ENCODE peak calls at places on chromosomes 2 and 18, in nine cellular contexts. One of them, this sample, is unnamed.

GRCh38 chr2:200525066-200525465 is 941 bp upstream of the SGO2 start:
- DNase-seq in right lobe of liver: no peak
- DNase-seq in gastrocnemius medialis: no peak
- DNase-seq in transverse colon: no peak
- DNase-seq in heart left ventricle: no peak
- DNase-seq in right atrium auricular region: no peak
- DNase-seq in A549: no peak
- DNase-seq in left lung: no peak
- DNase-seq in HCT116: no peak
- DNase-seq in this sample: no peak

GRCh38 chr2:99399795-99400194 is 62.6 kb downstream of the EIF5B start:
- DNase-seq in right lobe of liver: no peak
- DNase-seq in gastrocnemius medialis: no peak
- DNase-seq in transverse colon: no peak
- DNase-seq in heart left ventricle: no peak
- DNase-seq in right atrium auricular region: no peak
- DNase-seq in A549: no peak
- DNase-seq in left lung: no peak
- DNase-seq in HCT116: no peak
- DNase-seq in this sample: no peak

GRCh38 chr2:38733300-38733971 is 17.7 kb downstream of the SRSF7 start:
- DNase-seq in right lobe of liver: peak; percentile 85
- DNase-seq in gastrocnemius medialis: no peak
- DNase-seq in transverse colon: no peak
- DNase-seq in heart left ventricle: no peak
- DNase-seq in right atrium auricular region: peak; percentile 43
- DNase-seq in A549: no peak
- DNase-seq in left lung: no peak
- DNase-seq in HCT116: no peak
- DNase-seq in this sample: no peak

GRCh38 chr2:37720533-37721218 is 49.2 kb upstream of the CDC42EP3 start:
- DNase-seq in right lobe of liver: no peak
- DNase-seq in gastrocnemius medialis: no peak
- DNase-seq in transverse colon: no peak
- DNase-seq in heart left ventricle: no peak
- DNase-seq in right atrium auricular region: no peak
- DNase-seq in A549: no peak
- DNase-seq in left lung: no peak
- DNase-seq in HCT116: no peak
- DNase-seq in this sample: no peak

GRCh38 chr18:43692291-43692690 is 415.0 kb upstream of the SYT4 start:
- DNase-seq in right lobe of liver: no peak
- DNase-seq in gastrocnemius medialis: no peak
- DNase-seq in transverse colon: no peak
- DNase-seq in heart left ventricle: no peak
- DNase-seq in right atrium auricular region: no peak
- DNase-seq in A549: no peak
- DNase-seq in left lung: no peak
- DNase-seq in HCT116: no peak
- DNase-seq in this sample: peak; percentile 54

GRCh38 chr2:8684421-8684884 is 2.6 kb downstream of the ID2 start:
- DNase-seq in right lobe of liver: peak; percentile 56
- DNase-seq in gastrocnemius medialis: no peak
- DNase-seq in transverse colon: peak; percentile 49
- DNase-seq in heart left ventricle: no peak
- DNase-seq in right atrium auricular region: no peak
- DNase-seq in A549: no peak
- DNase-seq in left lung: no peak
- DNase-seq in HCT116: peak; percentile 38
- DNase-seq in this sample: no peak

GRCh38 chr2:157185828-157186227 is 71.7 kb upstream of the GALNT5 start:
- DNase-seq in right lobe of liver: no peak
- DNase-seq in gastrocnemius medialis: no peak
- DNase-seq in transverse colon: no peak
- DNase-seq in heart left ventricle: no peak
- DNase-seq in right atrium auricular region: no peak
- DNase-seq in A549: no peak
- DNase-seq in left lung: no peak
- DNase-seq in HCT116: no peak
- DNase-seq in this sample: no peak

GRCh38 chr2:15761910-15762309 is 170.2 kb downstream of the DDX1 start:
- DNase-seq in right lobe of liver: no peak
- DNase-seq in gastrocnemius medialis: no peak
- DNase-seq in transverse colon: no peak
- DNase-seq in heart left ventricle: no peak
- DNase-seq in right atrium auricular region: no peak
- DNase-seq in A549: no peak
- DNase-seq in left lung: no peak
- DNase-seq in HCT116: no peak
- DNase-seq in this sample: no peak

GRCh38 chr18:36697905-36698304 is 130.9 kb downstream of the TPGS2 start:
- DNase-seq in right lobe of liver: no peak
- DNase-seq in gastrocnemius medialis: peak; percentile 68
- DNase-seq in transverse colon: no peak
- DNase-seq in heart left ventricle: no peak
- DNase-seq in right atrium auricular region: no peak
- DNase-seq in A549: no peak
- DNase-seq in left lung: no peak
- DNase-seq in HCT116: no peak
- DNase-seq in this sample: peak; percentile 77

GRCh38 chr2:176463527-176463926 is 194.3 kb downstream of the MTX2 start:
- DNase-seq in right lobe of liver: no peak
- DNase-seq in gastrocnemius medialis: no peak
- DNase-seq in transverse colon: no peak
- DNase-seq in heart left ventricle: no peak
- DNase-seq in right atrium auricular region: no peak
- DNase-seq in A549: no peak
- DNase-seq in left lung: no peak
- DNase-seq in HCT116: no peak
- DNase-seq in this sample: no peak

GRCh38 chr2:28662468-28663095 is 89.0 kb upstream of the PPP1CB start:
- DNase-seq in right lobe of liver: no peak
- DNase-seq in gastrocnemius medialis: no peak
- DNase-seq in transverse colon: peak; percentile 78
- DNase-seq in heart left ventricle: no peak
- DNase-seq in right atrium auricular region: peak; percentile 89
- DNase-seq in A549: no peak
- DNase-seq in left lung: no peak
- DNase-seq in HCT116: no peak
- DNase-seq in this sample: no peak

GRCh38 chr18:11512096-11513030 is 97.0 kb upstream of the SLC35G4 start:
- DNase-seq in right lobe of liver: no peak
- DNase-seq in gastrocnemius medialis: peak; percentile 41
- DNase-seq in transverse colon: no peak
- DNase-seq in heart left ventricle: no peak
- DNase-seq in right atrium auricular region: no peak
- DNase-seq in A549: peak; percentile 11
- DNase-seq in left lung: no peak
- DNase-seq in HCT116: no peak
- DNase-seq in this sample: no peak

GRCh38 chr2:218270721-218271486 is 585 bp downstream of the PNKD start:
- DNase-seq in right lobe of liver: no peak
- DNase-seq in gastrocnemius medialis: no peak
- DNase-seq in transverse colon: peak; percentile 43
- DNase-seq in heart left ventricle: no peak
- DNase-seq in right atrium auricular region: no peak
- DNase-seq in A549: no peak
- DNase-seq in left lung: no peak
- DNase-seq in HCT116: no peak
- DNase-seq in this sample: peak; percentile 46

GRCh38 chr2:152718909-152719645 is 657 bp downstream of the ARL6IP6 start:
- DNase-seq in right lobe of liver: no peak
- DNase-seq in gastrocnemius medialis: no peak
- DNase-seq in transverse colon: peak; percentile 81
- DNase-seq in heart left ventricle: no peak
- DNase-seq in right atrium auricular region: peak; percentile 60
- DNase-seq in A549: peak; percentile 25
- DNase-seq in left lung: no peak
- DNase-seq in HCT116: peak; percentile 59
- DNase-seq in this sample: peak; percentile 85

GRCh38 chr18:22609642-22610041 is 191.9 kb upstream of the CTAGE1 start:
- DNase-seq in right lobe of liver: peak; percentile 69
- DNase-seq in gastrocnemius medialis: no peak
- DNase-seq in transverse colon: peak; percentile 47
- DNase-seq in heart left ventricle: peak; percentile 73
- DNase-seq in right atrium auricular region: peak; percentile 83
- DNase-seq in A549: peak; percentile 27
- DNase-seq in left lung: no peak
- DNase-seq in HCT116: no peak
- DNase-seq in this sample: no peak

GRCh38 chr2:96508521-96509113 is 3.5 kb upstream of the NEURL3 start:
- DNase-seq in right lobe of liver: no peak
- DNase-seq in gastrocnemius medialis: no peak
- DNase-seq in transverse colon: no peak
- DNase-seq in heart left ventricle: no peak
- DNase-seq in right atrium auricular region: no peak
- DNase-seq in A549: no peak
- DNase-seq in left lung: no peak
- DNase-seq in HCT116: no peak
- DNase-seq in this sample: no peak

GRCh38 chr18:7358989-7359726 is 128.3 kb downstream of the LRRC30 start:
- DNase-seq in right lobe of liver: no peak
- DNase-seq in gastrocnemius medialis: no peak
- DNase-seq in transverse colon: no peak
- DNase-seq in heart left ventricle: peak; percentile 70
- DNase-seq in right atrium auricular region: no peak
- DNase-seq in A549: no peak
- DNase-seq in left lung: no peak
- DNase-seq in HCT116: no peak
- DNase-seq in this sample: no peak

GRCh38 chr2:142689206-142689605 is 188.3 kb upstream of the KYNU start:
- DNase-seq in right lobe of liver: no peak
- DNase-seq in gastrocnemius medialis: no peak
- DNase-seq in transverse colon: no peak
- DNase-seq in heart left ventricle: no peak
- DNase-seq in right atrium auricular region: no peak
- DNase-seq in A549: no peak
- DNase-seq in left lung: no peak
- DNase-seq in HCT116: no peak
- DNase-seq in this sample: no peak

GRCh38 chr2:150136407-150136806 is 351.1 kb downstream of the RND3 start:
- DNase-seq in right lobe of liver: no peak
- DNase-seq in gastrocnemius medialis: no peak
- DNase-seq in transverse colon: no peak
- DNase-seq in heart left ventricle: no peak
- DNase-seq in right atrium auricular region: no peak
- DNase-seq in A549: no peak
- DNase-seq in left lung: no peak
- DNase-seq in HCT116: no peak
- DNase-seq in this sample: peak; percentile 71

GRCh38 chr2:150138587-150138986 is 348.9 kb downstream of the RND3 start:
- DNase-seq in right lobe of liver: no peak
- DNase-seq in gastrocnemius medialis: no peak
- DNase-seq in transverse colon: no peak
- DNase-seq in heart left ventricle: no peak
- DNase-seq in right atrium auricular region: no peak
- DNase-seq in A549: no peak
- DNase-seq in left lung: no peak
- DNase-seq in HCT116: no peak
- DNase-seq in this sample: no peak

GRCh38 chr2:150135223-150135883 is 352.1 kb downstream of the RND3 start:
- DNase-seq in right lobe of liver: peak; percentile 66
- DNase-seq in gastrocnemius medialis: no peak
- DNase-seq in transverse colon: peak; percentile 34
- DNase-seq in heart left ventricle: no peak
- DNase-seq in right atrium auricular region: no peak
- DNase-seq in A549: no peak
- DNase-seq in left lung: no peak
- DNase-seq in HCT116: no peak
- DNase-seq in this sample: no peak

GRCh38 chr2:150136901-150137300 is 350.6 kb downstream of the RND3 start:
- DNase-seq in right lobe of liver: no peak
- DNase-seq in gastrocnemius medialis: no peak
- DNase-seq in transverse colon: no peak
- DNase-seq in heart left ventricle: no peak
- DNase-seq in right atrium auricular region: no peak
- DNase-seq in A549: no peak
- DNase-seq in left lung: no peak
- DNase-seq in HCT116: no peak
- DNase-seq in this sample: peak; percentile 99

GRCh38 chr2:150137338-150137737 is 350.1 kb downstream of the RND3 start:
- DNase-seq in right lobe of liver: no peak
- DNase-seq in gastrocnemius medialis: no peak
- DNase-seq in transverse colon: no peak
- DNase-seq in heart left ventricle: no peak
- DNase-seq in right atrium auricular region: no peak
- DNase-seq in A549: no peak
- DNase-seq in left lung: no peak
- DNase-seq in HCT116: no peak
- DNase-seq in this sample: peak; percentile 89
- H3K27ac ChIP-seq in right lobe of liver: no peak overlapping the region
- H3K27ac ChIP-seq in gastrocnemius medialis: no peak overlapping the region
- H3K27ac ChIP-seq in transverse colon: no peak overlapping the region
- H3K27ac ChIP-seq in heart left ventricle: no peak overlapping the region
- H3K27ac ChIP-seq in right atrium auricular region: no peak overlapping the region
- H3K27ac ChIP-seq in A549: peak overlapping the region; percentile 90
- H3K27ac ChIP-seq in left lung: no peak overlapping the region
- H3K27ac ChIP-seq in HCT116: no peak overlapping the region
- H3K27ac ChIP-seq in this sample: peak overlapping the region; percentile 85

DNA sequence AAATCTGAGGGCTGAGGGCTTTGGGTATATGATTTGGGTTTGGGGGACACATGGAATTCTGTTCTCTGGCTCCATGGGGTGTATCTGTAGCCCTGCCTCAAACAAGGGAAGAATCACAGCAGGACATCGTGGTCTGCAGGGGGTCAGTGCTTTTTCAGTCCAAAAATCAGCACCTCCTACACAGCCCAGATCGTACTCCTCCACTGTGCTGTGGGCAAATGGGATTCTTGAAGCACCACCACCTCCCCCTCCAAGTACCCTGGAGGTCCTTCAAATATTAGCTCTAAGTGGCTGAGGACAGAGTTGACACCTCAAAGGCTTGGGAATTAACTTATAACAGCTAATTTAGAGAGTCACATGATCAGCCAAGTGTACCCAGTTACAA is 41.5 kb downstream of the EPHA4 start:
- DNase-seq in right lobe of liver: no peak
- DNase-seq in gastrocnemius medialis: no peak
- DNase-seq in transverse colon: no peak
- DNase-seq in heart left ventricle: no peak
- DNase-seq in right atrium auricular region: no peak
- DNase-seq in A549: no peak
- DNase-seq in left lung: no peak
- DNase-seq in HCT116: no peak
- DNase-seq in this sample: no peak
- TF ChIP-seq CTCF in right lobe of liver: no peak
- TF ChIP-seq CTCF in gastrocnemius medialis: no peak
- TF ChIP-seq CTCF in transverse colon: no peak
- TF ChIP-seq CTCF in heart left ventricle: no peak
- TF ChIP-seq CTCF in right atrium auricular region: no peak
- TF ChIP-seq CTCF in A549: no peak
- TF ChIP-seq CTCF in left lung: no peak
- TF ChIP-seq CTCF in HCT116: no peak
- TF ChIP-seq CTCF in this sample: no peak

GRCh38 chr2:134839649-134840048 is 1.2 kb downstream of the ACMSD start:
- DNase-seq in right lobe of liver: no peak
- DNase-seq in gastrocnemius medialis: no peak
- DNase-seq in transverse colon: no peak
- DNase-seq in heart left ventricle: no peak
- DNase-seq in right atrium auricular region: no peak
- DNase-seq in A549: no peak
- DNase-seq in left lung: no peak
- DNase-seq in HCT116: no peak
- DNase-seq in this sample: no peak
- H3K4me1 ChIP-seq in right lobe of liver: peaks cover 33% of the 10 kb centered on the region
- H3K4me1 ChIP-seq in gastrocnemius medialis: no peaks in the 10 kb centered on the region
- H3K4me1 ChIP-seq in transverse colon: no peaks in the 10 kb centered on the region
- H3K4me1 ChIP-seq in heart left ventricle: no peaks in the 10 kb centered on the region
- H3K4me1 ChIP-seq in right atrium auricular region: no peaks in the 10 kb centered on the region
- H3K4me1 ChIP-seq in A549: peaks cover 27% of the 10 kb centered on the region
- H3K4me1 ChIP-seq in left lung: no peaks in the 10 kb centered on the region
- H3K4me1 ChIP-seq in HCT116: peaks cover 8% of the 10 kb centered on the region
- H3K4me1 ChIP-seq in this sample: peaks cover 11% of the 10 kb centered on the region

GRCh38 chr2:43073373-43073772 is 153.0 kb downstream of the ZFP36L2 start:
- DNase-seq in right lobe of liver: peak; percentile 45
- DNase-seq in gastrocnemius medialis: no peak
- DNase-seq in transverse colon: peak; percentile 11
- DNase-seq in heart left ventricle: no peak
- DNase-seq in right atrium auricular region: peak; percentile 83
- DNase-seq in A549: no peak
- DNase-seq in left lung: no peak
- DNase-seq in HCT116: no peak
- DNase-seq in this sample: peak; percentile 98
- H3K27ac ChIP-seq in right lobe of liver: no peak overlapping the region
- H3K27ac ChIP-seq in gastrocnemius medialis: peak overlapping the region; percentile 8
- H3K27ac ChIP-seq in transverse colon: peak overlapping the region; percentile 73
- H3K27ac ChIP-seq in heart left ventricle: peak overlapping the region; percentile 87
- H3K27ac ChIP-seq in right atrium auricular region: peak overlapping the region; percentile 88
- H3K27ac ChIP-seq in A549: peak overlapping the region; percentile 86
- H3K27ac ChIP-seq in left lung: peak overlapping the region; percentile 75
- H3K27ac ChIP-seq in HCT116: no peak overlapping the region
- H3K27ac ChIP-seq in this sample: peak overlapping the region; percentile 94